ENCODE peak calls at places on chromosome 6, in seven cellular contexts. One of them, this sample, is unnamed.

GRCh38 chr6:88997365-88997764 is 33.9 kb upstream of the RNGTT start:
- DNase-seq in testis: no peak
- DNase-seq in upper lobe of right lung: no peak
- DNase-seq in GM13976: no peak
- DNase-seq in nephron progenitor cell: no peak
- DNase-seq in HCT116: no peak
- DNase-seq in Calu3: no peak
- DNase-seq in this sample: no peak

GRCh38 chr6:52307900-52308372 is 23.4 kb upstream of the MCM3 start:
- DNase-seq in testis: no peak
- DNase-seq in upper lobe of right lung: no peak
- DNase-seq in GM13976: no peak
- DNase-seq in nephron progenitor cell: no peak
- DNase-seq in HCT116: no peak
- DNase-seq in Calu3: no peak
- DNase-seq in this sample: no peak

GRCh38 chr6:15036690-15037245 is 209.1 kb upstream of the JARID2 start:
- DNase-seq in testis: peak
- DNase-seq in upper lobe of right lung: peak
- DNase-seq in GM13976: no peak
- DNase-seq in nephron progenitor cell: peak
- DNase-seq in HCT116: no peak
- DNase-seq in Calu3: peak
- DNase-seq in this sample: no peak

GRCh38 chr6:84685983-84686584 is 78.3 kb downstream of the TBX18 start:
- DNase-seq in testis: peak
- DNase-seq in upper lobe of right lung: no peak
- DNase-seq in GM13976: peak
- DNase-seq in nephron progenitor cell: no peak
- DNase-seq in HCT116: peak
- DNase-seq in Calu3: peak
- DNase-seq in this sample: peak

GRCh38 chr6:107490568-107491058 is 696 bp downstream of the SOBP start:
- DNase-seq in testis: peak
- DNase-seq in upper lobe of right lung: no peak
- DNase-seq in GM13976: no peak
- DNase-seq in nephron progenitor cell: no peak
- DNase-seq in HCT116: no peak
- DNase-seq in Calu3: no peak
- DNase-seq in this sample: peak

GRCh38 chr6:109349419-109349987 is 32.8 kb downstream of the CD164 start:
- DNase-seq in testis: peak
- DNase-seq in upper lobe of right lung: no peak
- DNase-seq in GM13976: no peak
- DNase-seq in nephron progenitor cell: no peak
- DNase-seq in HCT116: no peak
- DNase-seq in Calu3: peak
- DNase-seq in this sample: no peak

GRCh38 chr6:6694368-6694780 is 105.9 kb downstream of the LY86 start:
- DNase-seq in testis: no peak
- DNase-seq in upper lobe of right lung: no peak
- DNase-seq in GM13976: no peak
- DNase-seq in nephron progenitor cell: no peak
- DNase-seq in HCT116: no peak
- DNase-seq in Calu3: peak
- DNase-seq in this sample: no peak

GRCh38 chr6:118968416-118968815 is 33.5 kb upstream of the MCM9 start:
- DNase-seq in testis: no peak
- DNase-seq in upper lobe of right lung: no peak
- DNase-seq in GM13976: no peak
- DNase-seq in nephron progenitor cell: no peak
- DNase-seq in HCT116: peak
- DNase-seq in Calu3: no peak
- DNase-seq in this sample: no peak

GRCh38 chr6:150025201-150025917 is at the start of gene RAET1L:
- DNase-seq in testis: no peak
- DNase-seq in upper lobe of right lung: no peak
- DNase-seq in GM13976: no peak
- DNase-seq in nephron progenitor cell: no peak
- DNase-seq in HCT116: peak
- DNase-seq in Calu3: peak
- DNase-seq in this sample: peak

GRCh38 chr6:125639621-125640020 is 109.8 kb upstream of the HEY2 start:
- DNase-seq in testis: no peak
- DNase-seq in upper lobe of right lung: no peak
- DNase-seq in GM13976: no peak
- DNase-seq in nephron progenitor cell: no peak
- DNase-seq in HCT116: no peak
- DNase-seq in Calu3: no peak
- DNase-seq in this sample: no peak

GRCh38 chr6:105806486-105806920 is 279.6 kb upstream of the PRDM1 start:
- DNase-seq in testis: no peak
- DNase-seq in upper lobe of right lung: no peak
- DNase-seq in GM13976: no peak
- DNase-seq in nephron progenitor cell: no peak
- DNase-seq in HCT116: no peak
- DNase-seq in Calu3: no peak
- DNase-seq in this sample: no peak

GRCh38 chr6:142914371-142914770 is 30.6 kb downstream of the HIVEP2 start:
- DNase-seq in testis: no peak
- DNase-seq in upper lobe of right lung: no peak
- DNase-seq in GM13976: no peak
- DNase-seq in nephron progenitor cell: no peak
- DNase-seq in HCT116: no peak
- DNase-seq in Calu3: no peak
- DNase-seq in this sample: no peak

GRCh38 chr6:142912125-142912524 is 32.9 kb downstream of the HIVEP2 start:
- DNase-seq in testis: no peak
- DNase-seq in upper lobe of right lung: no peak
- DNase-seq in GM13976: no peak
- DNase-seq in nephron progenitor cell: no peak
- DNase-seq in HCT116: no peak
- DNase-seq in Calu3: no peak
- DNase-seq in this sample: no peak

GRCh38 chr6:142915129-142915697 is 29.8 kb downstream of the HIVEP2 start:
- DNase-seq in testis: no peak
- DNase-seq in upper lobe of right lung: no peak
- DNase-seq in GM13976: no peak
- DNase-seq in nephron progenitor cell: no peak
- DNase-seq in HCT116: no peak
- DNase-seq in Calu3: no peak
- DNase-seq in this sample: peak

GRCh38 chr6:142913036-142913510 is 31.9 kb downstream of the HIVEP2 start:
- DNase-seq in testis: no peak
- DNase-seq in upper lobe of right lung: no peak
- DNase-seq in GM13976: peak
- DNase-seq in nephron progenitor cell: no peak
- DNase-seq in HCT116: no peak
- DNase-seq in Calu3: no peak
- DNase-seq in this sample: peak

GRCh38 chr6:142913511-142914047 is 31.4 kb downstream of the HIVEP2 start:
- DNase-seq in testis: peak
- DNase-seq in upper lobe of right lung: peak
- DNase-seq in GM13976: peak
- DNase-seq in nephron progenitor cell: no peak
- DNase-seq in HCT116: no peak
- DNase-seq in Calu3: no peak
- DNase-seq in this sample: peak
- TF ChIP-seq CTCF in testis: no peak
- TF ChIP-seq CTCF in upper lobe of right lung: no peak
- TF ChIP-seq CTCF in GM13976: peak
- TF ChIP-seq CTCF in nephron progenitor cell: no peak
- TF ChIP-seq CTCF in HCT116: no peak
- TF ChIP-seq CTCF in Calu3: no peak
- TF ChIP-seq CTCF in this sample: no peak

DNA sequence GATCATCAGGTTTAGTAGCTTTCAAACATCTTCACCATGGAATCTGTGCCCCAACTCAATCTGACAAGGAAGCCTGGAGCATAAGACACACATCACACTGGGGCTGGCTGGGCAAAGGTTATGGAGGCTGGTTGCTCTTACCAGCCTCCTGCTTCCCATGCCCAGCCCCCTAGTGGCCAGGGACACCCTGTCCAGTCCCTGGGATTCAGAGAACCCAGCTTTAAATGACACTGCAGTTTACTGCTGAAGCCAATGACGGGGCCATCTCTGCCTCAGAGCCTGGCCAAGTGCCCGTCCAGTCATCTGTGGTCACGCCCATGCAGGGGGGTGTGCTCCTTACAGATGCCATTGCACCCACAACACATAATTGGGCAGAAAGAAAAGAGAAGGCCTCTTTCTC is 272.9 kb downstream of the SMOC2 start:
- DNase-seq in testis: peak
- DNase-seq in upper lobe of right lung: no peak
- DNase-seq in GM13976: no peak
- DNase-seq in nephron progenitor cell: no peak
- DNase-seq in HCT116: peak
- DNase-seq in Calu3: peak
- DNase-seq in this sample: no peak
- TF ChIP-seq CTCF in testis: peak
- TF ChIP-seq CTCF in upper lobe of right lung: no peak
- TF ChIP-seq CTCF in GM13976: no peak
- TF ChIP-seq CTCF in nephron progenitor cell: peak
- TF ChIP-seq CTCF in HCT116: peak
- TF ChIP-seq CTCF in Calu3: peak
- TF ChIP-seq CTCF in this sample: no peak

DNA sequence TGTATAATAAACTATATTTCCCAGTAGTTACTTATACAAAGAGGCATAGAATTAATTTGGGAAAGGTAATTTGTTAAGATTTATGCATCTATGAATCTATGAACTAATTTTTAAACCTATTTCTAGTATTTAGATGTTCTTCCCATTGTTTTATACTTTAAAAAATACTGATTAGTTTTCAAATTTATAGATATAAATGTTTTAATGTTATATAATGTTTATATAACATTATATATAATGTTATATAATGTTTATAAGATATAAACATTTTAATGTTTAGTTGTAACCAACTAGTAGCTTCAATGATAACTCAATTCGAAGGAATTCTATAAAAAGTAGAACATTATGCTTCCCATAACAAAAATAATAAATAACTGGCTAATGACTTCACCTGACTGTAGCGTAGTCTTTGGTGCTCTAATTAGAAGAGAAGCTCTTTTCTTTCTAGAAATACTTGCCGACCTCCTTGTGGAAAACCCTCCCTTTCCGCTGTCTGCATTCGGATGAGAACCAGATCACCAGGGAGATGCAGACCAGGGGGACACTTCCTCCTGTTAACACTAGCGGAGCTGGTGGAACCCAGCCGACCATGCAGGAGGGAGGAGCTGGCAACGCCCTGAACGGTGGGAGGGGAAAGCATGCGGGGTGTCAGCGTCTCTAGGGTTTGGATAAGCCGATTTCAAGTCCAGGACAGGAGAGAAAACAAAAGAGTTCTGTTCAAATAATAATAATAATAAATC is 158.4 kb downstream of the OR2B2 start:
- DNase-seq in testis: peak
- DNase-seq in upper lobe of right lung: peak
- DNase-seq in GM13976: peak
- DNase-seq in nephron progenitor cell: peak
- DNase-seq in HCT116: peak
- DNase-seq in Calu3: peak
- DNase-seq in this sample: peak
- TF ChIP-seq CTCF in testis: no peak
- TF ChIP-seq CTCF in upper lobe of right lung: no peak
- TF ChIP-seq CTCF in GM13976: no peak
- TF ChIP-seq CTCF in nephron progenitor cell: peak
- TF ChIP-seq CTCF in HCT116: no peak
- TF ChIP-seq CTCF in Calu3: no peak
- TF ChIP-seq CTCF in this sample: no peak

DNA sequence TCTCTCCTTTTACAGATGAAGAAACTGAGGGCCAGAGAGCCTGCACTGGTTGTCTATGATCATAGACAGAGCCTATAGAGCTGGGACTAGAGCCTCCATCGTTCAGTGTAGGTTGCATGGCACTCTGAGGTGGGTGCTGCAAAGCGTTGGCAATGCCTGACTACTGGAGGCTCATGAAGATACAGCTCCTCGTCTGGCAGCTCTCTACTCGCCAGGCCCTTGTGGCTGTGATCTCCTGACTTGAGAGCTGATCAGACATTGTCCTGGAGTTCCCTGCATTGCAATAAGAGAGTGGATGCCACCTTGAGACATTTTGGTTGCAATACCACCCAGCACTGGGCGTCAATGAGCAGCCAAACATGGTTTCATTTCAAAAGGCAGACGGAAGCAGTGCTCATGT is 270.1 kb upstream of the ARID1B start:
- DNase-seq in testis: no peak
- DNase-seq in upper lobe of right lung: no peak
- DNase-seq in GM13976: no peak
- DNase-seq in nephron progenitor cell: no peak
- DNase-seq in HCT116: no peak
- DNase-seq in Calu3: no peak
- DNase-seq in this sample: no peak
- TF ChIP-seq CTCF in testis: no peak
- TF ChIP-seq CTCF in upper lobe of right lung: no peak
- TF ChIP-seq CTCF in GM13976: no peak
- TF ChIP-seq CTCF in nephron progenitor cell: no peak
- TF ChIP-seq CTCF in HCT116: no peak
- TF ChIP-seq CTCF in Calu3: no peak
- TF ChIP-seq CTCF in this sample: no peak

DNA sequence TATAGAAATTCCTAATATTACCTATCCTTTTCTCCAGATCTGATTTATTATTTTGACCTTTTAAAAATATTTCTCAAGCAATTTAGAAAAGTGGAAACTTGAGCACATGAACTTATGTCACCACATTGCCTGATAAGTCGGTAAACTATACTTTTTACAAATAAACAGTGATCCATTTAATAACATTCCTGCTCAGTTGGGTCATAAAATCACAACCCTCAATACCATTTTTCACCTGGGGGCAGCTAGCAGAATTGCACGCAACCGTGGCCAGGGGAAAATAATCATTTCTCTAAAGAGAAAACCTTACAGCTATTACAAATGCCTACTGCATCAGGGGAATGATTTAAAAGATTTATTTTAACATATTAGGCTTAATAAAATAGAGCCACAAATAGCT is 614.5 kb downstream of the PHF3 start:
- DNase-seq in testis: no peak
- DNase-seq in upper lobe of right lung: no peak
- DNase-seq in GM13976: no peak
- DNase-seq in nephron progenitor cell: no peak
- DNase-seq in HCT116: no peak
- DNase-seq in Calu3: no peak
- DNase-seq in this sample: no peak
- TF ChIP-seq CTCF in testis: peak
- TF ChIP-seq CTCF in upper lobe of right lung: no peak
- TF ChIP-seq CTCF in GM13976: no peak
- TF ChIP-seq CTCF in nephron progenitor cell: no peak
- TF ChIP-seq CTCF in HCT116: no peak
- TF ChIP-seq CTCF in Calu3: no peak
- TF ChIP-seq CTCF in this sample: no peak

DNA sequence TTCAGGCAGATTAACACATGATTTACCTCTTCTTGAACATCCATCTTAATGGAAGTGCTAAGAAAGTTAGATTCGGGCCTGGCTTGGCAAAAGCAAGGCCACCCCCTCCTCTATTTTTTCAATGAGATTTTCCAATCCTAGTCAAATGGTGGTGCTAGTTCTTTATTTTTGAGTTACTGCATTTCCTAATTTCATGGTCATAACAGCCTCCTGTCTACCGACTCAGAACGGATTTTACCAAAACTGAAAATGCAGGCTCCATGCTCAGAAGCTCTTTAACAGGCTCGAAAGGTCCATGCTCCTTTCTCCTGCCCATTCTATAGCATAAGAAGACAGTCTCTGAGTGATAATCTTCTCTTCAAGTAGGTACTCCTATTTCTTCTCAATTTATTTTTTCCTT is 117.2 kb upstream of the ESR1 start:
- DNase-seq in testis: no peak
- DNase-seq in upper lobe of right lung: no peak
- DNase-seq in GM13976: no peak
- DNase-seq in nephron progenitor cell: no peak
- DNase-seq in HCT116: no peak
- DNase-seq in Calu3: no peak
- DNase-seq in this sample: peak
- TF ChIP-seq CTCF in testis: no peak
- TF ChIP-seq CTCF in upper lobe of right lung: peak
- TF ChIP-seq CTCF in GM13976: no peak
- TF ChIP-seq CTCF in nephron progenitor cell: no peak
- TF ChIP-seq CTCF in HCT116: no peak
- TF ChIP-seq CTCF in Calu3: no peak
- TF ChIP-seq CTCF in this sample: no peak

This sample was measured in activated CD8-positive, alpha-beta T cell treated with anti-CD3 and anti-CD28 coated beads for 36 hours.